ENCODE peak calls at places on chromosomes 3 and 15, in six cellular contexts. W is GM12892, K is K562, I is HepG2, Y is H1, A is GM12878. F is an unnamed sample.

GRCh38 chr3:95775486-95776094 is 1038.8 kb upstream of the EPHA6 start:
- DNase-seq in W (no peak), Y (no peak), I (no peak), A (no peak), K (no peak), F (no peak)

GRCh38 chr15:95712785-95713184 is 617.7 kb upstream of the NR2F2 start:
- DNase-seq in W (no peak), K (no peak), A (no peak), Y (no peak), I (no peak), F (no peak)

GRCh38 chr15:41958002-41958420 is 14.3 kb downstream of the EHD4 start:
- DNase-seq in K (no peak), A (no peak), Y (no peak), W (no peak), I (no peak), F (no peak)

GRCh38 chr3:138435840-138436239 is 1.4 kb downstream of the ESYT3 start:
- DNase-seq in I (no peak), A (no peak), W (no peak), K (no peak), Y (no peak), F (no peak)

GRCh38 chr3:124258057-124258500 is 266.2 kb upstream of the ROPN1 start:
- DNase-seq in K (no peak), W (no peak), Y (no peak), I (no peak), A (no peak), F (no peak)

GRCh38 chr3:10198761-10199688 is 34.3 kb downstream of the IRAK2 start:
- DNase-seq in I (peak), Y (no peak), A (peak), K (peak), W (peak), F (peak)

GRCh38 chr3:105984837-105985236 is 116.0 kb upstream of the CBLB start:
- DNase-seq in A (no peak), W (no peak), K (no peak), Y (no peak), I (no peak), F (no peak)

GRCh38 chr15:72801590-72802345 is 18.2 kb upstream of the ADPGK start:
- DNase-seq in A (no peak), W (no peak), Y (no peak), I (no peak), K (no peak), F (no peak)

GRCh38 chr3:5657109-5657508 is 469.6 kb downstream of the EDEM1 start:
- DNase-seq in I (no peak), W (no peak), A (no peak), K (no peak), Y (no peak), F (no peak)

GRCh38 chr15:90851945-90852344 is 16.4 kb upstream of the FURIN start:
- DNase-seq in A (no peak), Y (no peak), W (no peak), I (no peak), K (no peak), F (no peak)

GRCh38 chr3:96236499-96236898 is 577.9 kb upstream of the EPHA6 start:
- DNase-seq in A (no peak), Y (no peak), I (no peak), W (no peak), K (no peak), F (no peak)

GRCh38 chr3:100902572-100902971 is 90.6 kb downstream of the ABI3BP start:
- DNase-seq in I (no peak), A (no peak), Y (no peak), K (no peak), W (no peak), F (no peak)

GRCh38 chr3:128846501-128846900 is 32.9 kb upstream of the ACAD9 start:
- DNase-seq in K (no peak), A (no peak), W (no peak), Y (no peak), I (no peak), F (no peak)

GRCh38 chr15:94327356-94327936 is 96.1 kb downstream of the MCTP2 start:
- DNase-seq in Y (no peak), K (peak), I (peak), A (no peak), W (no peak), F (peak)

GRCh38 chr15:68055224-68055705 is 1.1 kb downstream of the PIAS1 start:
- DNase-seq in Y (no peak), W (peak), I (no peak), K (no peak), A (peak), F (peak)

GRCh38 chr3:177512945-177513671 is 315.8 kb upstream of the TBL1XR1 start:
- DNase-seq in W (no peak), I (peak), K (no peak), Y (no peak), A (no peak), F (no peak)

GRCh38 chr3:101865751-101866509 is 16.6 kb downstream of the NFKBIZ start:
- DNase-seq in Y (no peak), A (no peak), I (no peak), W (no peak), K (peak), F (peak)

GRCh38 chr3:54211097-54211496 is 88.7 kb downstream of the CACNA2D3 start:
- DNase-seq in K (no peak), Y (no peak), W (no peak), I (no peak), A (no peak), F (no peak)

GRCh38 chr3:67301556-67301955 is 303.4 kb downstream of the KBTBD8 start:
- DNase-seq in Y (no peak), W (no peak), A (no peak), K (no peak), I (no peak), F (no peak)

GRCh38 chr15:78619022-78619950 is 1.5 kb downstream of the CHRNA3 start:
- DNase-seq in Y (no peak), I (no peak), K (no peak), W (no peak), A (no peak), F (no peak)

GRCh38 chr3:182241777-182242556 is 530.2 kb downstream of the SOX2 start:
- DNase-seq in A (no peak), W (no peak), Y (no peak), K (no peak), I (peak), F (no peak)

GRCh38 chr15:44163370-44163769 is 31.7 kb downstream of the FRMD5 start:
- DNase-seq in I (no peak), W (no peak), Y (no peak), A (no peak), K (no peak), F (no peak)

GRCh38 chr15:44159492-44159891 is 35.6 kb downstream of the FRMD5 start:
- DNase-seq in W (no peak), A (no peak), K (no peak), I (no peak), Y (no peak), F (no peak)

GRCh38 chr15:44158111-44158510 is 37.0 kb downstream of the FRMD5 start:
- DNase-seq in K (no peak), Y (no peak), A (no peak), I (no peak), W (no peak), F (no peak)

GRCh38 chr15:44153352-44153751 is 41.7 kb downstream of the FRMD5 start:
- DNase-seq in I (no peak), W (no peak), Y (no peak), K (no peak), A (no peak), F (no peak)

DNA sequence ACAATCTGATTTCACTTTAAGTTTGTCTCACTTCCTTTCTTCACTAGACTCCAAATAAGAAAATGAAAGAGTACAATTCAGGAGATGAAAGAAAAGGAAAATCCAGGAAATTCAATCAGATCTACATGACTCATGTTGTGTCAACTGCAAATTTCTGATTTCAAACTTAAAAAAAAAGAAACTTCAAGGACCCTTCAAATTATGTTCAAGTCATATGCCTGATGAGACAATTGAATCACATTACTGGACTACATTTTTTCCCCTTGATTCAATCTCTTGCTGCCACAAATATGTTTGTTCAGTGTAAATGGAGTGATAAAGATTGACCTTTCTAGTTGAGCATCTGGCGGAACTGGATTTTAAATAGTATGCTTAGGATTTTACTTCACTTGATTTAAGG is 37.4 kb downstream of the FRMD5 start:
- DNase-seq in W (no peak), K (no peak), Y (no peak), I (peak), A (no peak), F (no peak)
- TF ChIP-seq POLR2AphosphoS5 in W (no peak), K (no peak), Y (no peak), I (no peak), A (no peak), F (no peak)

GRCh38 chr3:20039082-20039764 is 1.0 kb upstream of the KAT2B start:
- DNase-seq in A (no peak), W (no peak), K (no peak), Y (no peak), I (no peak), F (no peak)

GRCh38 chr3:20038679-20039078 is 1.6 kb upstream of the KAT2B start:
- DNase-seq in I (no peak), A (no peak), Y (no peak), W (no peak), K (no peak), F (no peak)

GRCh38 chr3:20039765-20040475 is at the start of gene KAT2B:
- DNase-seq in I (peak), W (peak), K (peak), A (no peak), Y (no peak), F (peak)

GRCh38 chr3:20037255-20037996 is 2.8 kb upstream of the KAT2B start:
- DNase-seq in A (no peak), Y (no peak), K (no peak), W (no peak), I (no peak), F (no peak)

DNA sequence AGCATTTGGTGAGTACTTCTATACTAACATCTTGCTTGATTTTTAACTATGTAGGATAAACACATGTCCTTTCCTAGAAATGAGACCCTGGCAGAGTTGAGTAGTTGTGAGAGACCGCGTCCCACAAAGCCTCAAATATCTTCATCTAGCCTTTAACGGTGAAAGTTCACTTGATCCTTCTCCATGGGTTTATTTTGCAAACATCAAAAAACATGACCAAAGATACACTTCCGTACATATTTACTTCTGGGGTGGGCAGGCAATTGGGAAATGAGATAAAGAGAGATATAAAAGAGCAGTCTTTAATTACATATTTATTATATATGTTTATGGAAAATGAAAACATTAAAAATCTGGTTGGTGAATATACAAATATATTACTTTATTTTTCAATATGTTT is 5.2 kb upstream of the KAT2B start:
- DNase-seq in I (no peak), Y (no peak), K (no peak), A (no peak), W (no peak), F (no peak)
- TF ChIP-seq TAF1 in I (no peak), Y (no peak), K (no peak), A (no peak), W (no peak), F (no peak)

GRCh38 chr15:30872341-30872748 is 31.4 kb upstream of the FAN1 start:
- DNase-seq in I (no peak), A (no peak), Y (no peak), K (no peak), W (no peak), F (no peak)

GRCh38 chr15:30865257-30865656 is 38.5 kb upstream of the FAN1 start:
- DNase-seq in A (no peak), K (no peak), W (no peak), I (peak), Y (no peak), F (no peak)

GRCh38 chr15:30870681-30871080 is 33.0 kb upstream of the FAN1 start:
- DNase-seq in A (no peak), I (no peak), Y (no peak), W (no peak), K (no peak), F (no peak)
- TF ChIP-seq POLR2AphosphoS5 in A (no peak), I (no peak), Y (no peak), W (no peak), K (no peak), F (no peak)

DNA sequence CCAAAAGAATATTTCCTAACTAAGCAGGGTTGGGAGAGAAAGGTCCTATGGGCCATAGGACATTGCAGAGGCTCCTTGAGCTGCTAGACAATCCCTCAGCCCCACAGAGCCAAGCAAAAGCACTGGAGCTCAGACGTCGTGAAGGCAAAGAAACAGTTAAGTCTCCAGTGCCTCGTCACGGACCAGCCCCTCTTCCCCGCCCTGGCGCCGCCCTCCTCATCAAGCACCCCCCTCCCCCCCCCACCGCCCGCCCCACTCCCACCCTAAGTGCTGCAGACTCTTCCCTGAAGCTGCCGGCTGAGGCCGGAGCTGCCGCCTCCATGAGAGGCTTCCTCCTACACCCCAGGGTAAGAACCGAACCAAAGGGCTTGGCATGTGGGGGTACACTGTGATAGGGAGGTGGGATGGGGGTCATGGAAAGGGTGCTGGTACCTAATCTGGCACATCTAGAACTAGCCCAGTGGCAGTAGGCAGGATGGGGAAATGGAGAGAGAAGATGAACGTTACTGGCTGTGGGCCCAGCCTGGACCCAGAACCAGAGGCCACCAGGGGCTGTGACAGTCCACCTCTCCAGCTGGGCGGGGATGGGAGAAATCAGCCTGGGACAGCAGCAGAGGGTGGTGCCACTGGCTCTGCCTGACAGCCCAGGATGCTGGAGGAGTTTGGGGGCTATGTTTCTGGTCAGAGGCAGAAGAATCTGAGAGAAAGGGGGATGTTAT is at the start of gene MAP1A:
- DNase-seq in A (no peak), K (peak), Y (no peak), W (no peak), I (no peak), F (no peak)
- TF ChIP-seq TAF1 in A (no peak), K (no peak), Y (no peak), W (no peak), I (no peak), F (no peak)

DNA sequence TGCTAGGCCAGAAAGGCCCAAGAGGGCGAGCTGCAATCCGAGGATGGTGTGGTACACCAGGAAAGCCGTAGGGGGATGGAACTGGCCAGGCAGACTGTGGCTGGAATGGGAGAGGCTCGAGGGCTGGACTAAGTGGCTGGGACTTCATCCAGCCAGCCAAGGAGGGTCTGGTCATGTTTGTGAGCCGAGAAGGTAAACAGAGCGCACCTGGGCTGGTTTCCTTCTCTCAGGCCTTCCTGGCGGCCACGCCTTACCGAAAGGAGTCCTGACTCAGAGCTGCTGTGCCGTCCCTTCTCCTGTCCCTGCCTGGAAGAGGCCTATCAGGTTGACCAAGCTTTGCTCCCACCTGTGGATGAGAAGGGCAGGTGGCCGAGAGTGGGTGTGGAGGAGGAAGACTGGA is 71.5 kb upstream of the GATM start:
- DNase-seq in I (no peak), W (no peak), A (no peak), K (no peak), Y (no peak), F (no peak)
- TF ChIP-seq POLR2AphosphoS5 in I (no peak), W (no peak), A (no peak), K (no peak), Y (no peak), F (no peak)

GRCh38 chr3:193996205-193996604 is 139.7 kb upstream of the HES1 start:
- DNase-seq in I (no peak), W (no peak), K (no peak), Y (no peak), A (no peak), F (no peak)
- TF ChIP-seq TAF1 in I (no peak), W (no peak), K (no peak), Y (no peak), A (no peak), F (no peak)

GRCh38 chr3:172084871-172085556 is 45.6 kb downstream of the FNDC3B start:
- DNase-seq in I (no peak), Y (no peak), K (no peak), W (no peak), A (no peak), F (no peak)

GRCh38 chr3:172083995-172084409 is 44.6 kb downstream of the FNDC3B start:
- DNase-seq in Y (no peak), K (no peak), W (no peak), I (peak), A (no peak), F (no peak)

GRCh38 chr3:172080503-172080902 is 41.1 kb downstream of the FNDC3B start:
- DNase-seq in Y (no peak), W (no peak), I (peak), A (no peak), K (no peak), F (no peak)

GRCh38 chr3:172082820-172083513 is 43.6 kb downstream of the FNDC3B start:
- DNase-seq in I (no peak), A (no peak), K (no peak), Y (no peak), W (no peak), F (no peak)

GRCh38 chr3:172082269-172082668 is 42.9 kb downstream of the FNDC3B start:
- DNase-seq in W (no peak), K (no peak), I (peak), Y (no peak), A (no peak), F (no peak)
- TF ChIP-seq POLR2AphosphoS5 in W (no peak), K (no peak), I (no peak), Y (no peak), A (no peak), F (no peak)

GRCh38 chr3:190127207-190127606 is 6.5 kb upstream of the P3H2 start:
- DNase-seq in I (no peak), A (no peak), Y (no peak), K (no peak), W (no peak), F (no peak)

GRCh38 chr3:190122198-190122771 is 1.6 kb upstream of the P3H2 start:
- DNase-seq in W (no peak), K (no peak), A (no peak), I (no peak), Y (no peak), F (no peak)

GRCh38 chr3:190125669-190126068 is 5.0 kb upstream of the P3H2 start:
- DNase-seq in K (no peak), A (no peak), Y (no peak), I (no peak), W (no peak), F (no peak)

GRCh38 chr3:190121061-190121765 is 516 bp upstream of the P3H2 start:
- DNase-seq in I (no peak), A (no peak), W (no peak), Y (no peak), K (no peak), F (no peak)

GRCh38 chr3:190124067-190124466 is 3.4 kb upstream of the P3H2 start:
- DNase-seq in I (no peak), W (no peak), Y (no peak), A (no peak), K (no peak), F (no peak)
- TF ChIP-seq TAF1 in I (no peak), W (no peak), Y (no peak), A (no peak), K (no peak), F (no peak)

F was measured in GM12891.